ENCODE peak calls at places on chromosome 22, in seven cellular contexts. B is cerebellar nuclear complex, N is dermis microvascular lymphatic vessel endothelial cell, G is astrocyte of the spinal cord, T is mucosa of descending colon, A is H4, S is transverse colon. Q is an unnamed sample.

GRCh38 chr22:42862045-42862734 is 5.1 kb upstream of the ARFGAP3 start:
- DNase-seq in B (no peak), N (peak), G (peak), T (no peak), A (no peak), S (no peak), Q (peak)

GRCh38 chr22:43203471-43203981 is 16.6 kb upstream of the TTLL12 start:
- DNase-seq in B (no peak), N (no peak), G (no peak), T (no peak), A (no peak), S (no peak), Q (no peak)

GRCh38 chr22:32830473-32830872 is 29.0 kb downstream of the TIMP3 start:
- DNase-seq in B (no peak), N (peak), G (no peak), T (no peak), A (no peak), S (no peak), Q (peak)

GRCh38 chr22:50581031-50581949 is 1.4 kb downstream of the CHKB start:
- DNase-seq in B (no peak), N (no peak), G (no peak), T (no peak), A (no peak), S (no peak), Q (no peak)

GRCh38 chr22:22343603-22344276 is 99.2 kb downstream of the VPREB1 start:
- DNase-seq in B (no peak), N (peak), G (no peak), T (no peak), A (no peak), S (peak), Q (peak)

GRCh38 chr22:46425011-46425410 is 89.5 kb downstream of the TRMU start:
- DNase-seq in B (no peak), N (no peak), G (peak), T (no peak), A (no peak), S (no peak), Q (no peak)

GRCh38 chr22:20528405-20528978 is 21.1 kb downstream of the MED15 start:
- DNase-seq in B (no peak), N (no peak), G (no peak), T (no peak), A (no peak), S (no peak), Q (no peak)

GRCh38 chr22:27624705-27625104 is 176.9 kb downstream of the MN1 start:
- DNase-seq in B (no peak), N (no peak), G (peak), T (no peak), A (peak), S (no peak), Q (no peak)

GRCh38 chr22:25002241-25002985 is 49.9 kb downstream of the KIAA1671 start:
- DNase-seq in B (no peak), N (no peak), G (no peak), T (no peak), A (no peak), S (no peak), Q (peak)

GRCh38 chr22:37416806-37417205 is 10.5 kb downstream of the ELFN2 start:
- DNase-seq in B (no peak), N (no peak), G (no peak), T (no peak), A (no peak), S (no peak), Q (no peak)

GRCh38 chr22:48711031-48711431 is 1116.6 kb downstream of the BRD1 start:
- DNase-seq in B (no peak), N (no peak), G (no peak), T (no peak), A (no peak), S (no peak), Q (no peak)

GRCh38 chr22:37552560-37553163 is 7.6 kb upstream of the CDC42EP1 start:
- DNase-seq in B (no peak), N (no peak), G (no peak), T (no peak), A (no peak), S (peak), Q (no peak)

GRCh38 chr22:20524004-20524481 is 16.6 kb downstream of the MED15 start:
- DNase-seq in B (no peak), N (peak), G (no peak), T (no peak), A (no peak), S (no peak), Q (peak)

GRCh38 chr22:48740086-48740730 is 1087.5 kb downstream of the BRD1 start:
- DNase-seq in B (no peak), N (no peak), G (no peak), T (no peak), A (no peak), S (no peak), Q (no peak)

GRCh38 chr22:37241351-37242142 is 2.5 kb downstream of the RAC2 start:
- DNase-seq in B (no peak), N (no peak), G (no peak), T (no peak), A (no peak), S (peak), Q (no peak)

GRCh38 chr22:18954333-18954732 is 18.2 kb upstream of the PRODH start:
- DNase-seq in B (no peak), N (peak), G (peak), T (peak), A (peak), S (peak), Q (peak)

GRCh38 chr22:23689414-23689813 is 1.4 kb upstream of the RGL4 start:
- DNase-seq in B (no peak), N (no peak), G (no peak), T (no peak), A (no peak), S (no peak), Q (no peak)

GRCh38 chr22:44202261-44202789 is 21.6 kb downstream of the PARVG start:
- DNase-seq in B (no peak), N (no peak), G (peak), T (no peak), A (peak), S (no peak), Q (no peak)

GRCh38 chr22:37187891-37188761 is at the start of gene C1QTNF6:
- DNase-seq in B (no peak), N (no peak), G (no peak), T (peak), A (peak), S (no peak), Q (peak)

GRCh38 chr22:37166675-37167066 is 17.0 kb upstream of the IL2RB start:
- DNase-seq in B (no peak), N (no peak), G (peak), T (peak), A (peak), S (peak), Q (peak)

GRCh38 chr22:40334899-40335298 is 11.4 kb upstream of the ADSL start:
- DNase-seq in B (no peak), N (no peak), G (no peak), T (no peak), A (no peak), S (no peak), Q (no peak)

GRCh38 chr22:36335621-36336020 is 52.1 kb downstream of the MYH9 start:
- DNase-seq in B (no peak), N (no peak), G (no peak), T (no peak), A (no peak), S (no peak), Q (no peak)

GRCh38 chr22:26481694-26482093 is 1.9 kb downstream of the HPS4 start:
- DNase-seq in B (no peak), N (no peak), G (no peak), T (no peak), A (no peak), S (no peak), Q (no peak)

GRCh38 chr22:35727436-35727835 is 9.8 kb downstream of the APOL5 start:
- DNase-seq in B (no peak), N (peak), G (no peak), T (no peak), A (no peak), S (no peak), Q (peak)

GRCh38 chr22:19382240-19382639 is 49.3 kb downstream of the HIRA start:
- DNase-seq in B (no peak), N (no peak), G (no peak), T (no peak), A (no peak), S (no peak), Q (no peak)

GRCh38 chr22:30123463-30123862 is 43.2 kb downstream of the HORMAD2 start:
- DNase-seq in B (no peak), N (no peak), G (no peak), T (no peak), A (no peak), S (no peak), Q (no peak)

GRCh38 chr22:28015676-28016601 is 96.9 kb upstream of the PITPNB start:
- DNase-seq in B (no peak), N (no peak), G (no peak), T (no peak), A (no peak), S (peak), Q (no peak)

GRCh38 chr22:39623603-39624500 is 53.3 kb downstream of the CACNA1I start:
- DNase-seq in B (no peak), N (no peak), G (no peak), T (no peak), A (no peak), S (no peak), Q (no peak)

GRCh38 chr22:37569921-37570660 is 9.8 kb downstream of the LGALS2 start:
- DNase-seq in B (no peak), N (no peak), G (no peak), T (peak), A (no peak), S (peak), Q (no peak)

GRCh38 chr22:20154602-20155183 is 3.8 kb upstream of the CCDC188 start:
- DNase-seq in B (no peak), N (no peak), G (no peak), T (no peak), A (no peak), S (no peak), Q (no peak)